ENCODE peak calls at places on chromosomes 1 and 21, in ten cellular contexts. One of them, this sample, is unnamed.

GRCh38 chr1:172342584-172343245 is 77.8 kb upstream of the C1orf105 start:
- DNase-seq in psoas muscle: no peak
- DNase-seq in fibroblast of lung: no peak
- DNase-seq in thoracic aorta: no peak
- DNase-seq in esophagus squamous epithelium: no peak
- DNase-seq in tibial nerve: no peak
- DNase-seq in Peyer's patch: no peak
- DNase-seq in CD8-positive, alpha-beta T cell: no peak
- DNase-seq in PC-9: no peak
- DNase-seq in left ventricle myocardium inferior: no peak
- DNase-seq in this sample: peak; percentile 65

GRCh38 chr1:119006406-119007279 is 18.5 kb upstream of the TBX15 start:
- DNase-seq in Peyer's patch: no peak
- DNase-seq in tibial nerve: no peak
- DNase-seq in thoracic aorta: no peak
- DNase-seq in psoas muscle: no peak
- DNase-seq in PC-9: no peak
- DNase-seq in left ventricle myocardium inferior: no peak
- DNase-seq in fibroblast of lung: no peak
- DNase-seq in CD8-positive, alpha-beta T cell: no peak
- DNase-seq in esophagus squamous epithelium: no peak
- DNase-seq in this sample: no peak

GRCh38 chr1:208895171-208895570 is 651.0 kb upstream of the PLXNA2 start:
- DNase-seq in CD8-positive, alpha-beta T cell: no peak
- DNase-seq in fibroblast of lung: no peak
- DNase-seq in Peyer's patch: no peak
- DNase-seq in PC-9: no peak
- DNase-seq in tibial nerve: no peak
- DNase-seq in left ventricle myocardium inferior: no peak
- DNase-seq in psoas muscle: no peak
- DNase-seq in esophagus squamous epithelium: no peak
- DNase-seq in thoracic aorta: no peak
- DNase-seq in this sample: no peak

GRCh38 chr21:45514311-45515021 is 27.8 kb downstream of the SLC19A1 start:
- DNase-seq in esophagus squamous epithelium: no peak
- DNase-seq in tibial nerve: no peak
- DNase-seq in psoas muscle: peak; percentile 8
- DNase-seq in Peyer's patch: peak; percentile 26
- DNase-seq in left ventricle myocardium inferior: peak; percentile 11
- DNase-seq in thoracic aorta: no peak
- DNase-seq in CD8-positive, alpha-beta T cell: no peak
- DNase-seq in PC-9: no peak
- DNase-seq in fibroblast of lung: no peak
- DNase-seq in this sample: no peak

GRCh38 chr1:32947669-32948068 is 16.9 kb downstream of the RNF19B start:
- DNase-seq in esophagus squamous epithelium: no peak
- DNase-seq in Peyer's patch: no peak
- DNase-seq in left ventricle myocardium inferior: no peak
- DNase-seq in CD8-positive, alpha-beta T cell: no peak
- DNase-seq in thoracic aorta: no peak
- DNase-seq in PC-9: no peak
- DNase-seq in psoas muscle: no peak
- DNase-seq in fibroblast of lung: no peak
- DNase-seq in tibial nerve: no peak
- DNase-seq in this sample: no peak

GRCh38 chr1:203165800-203166161 is 9.8 kb downstream of the MYBPH start:
- DNase-seq in Peyer's patch: no peak
- DNase-seq in tibial nerve: no peak
- DNase-seq in esophagus squamous epithelium: no peak
- DNase-seq in left ventricle myocardium inferior: no peak
- DNase-seq in thoracic aorta: no peak
- DNase-seq in PC-9: no peak
- DNase-seq in fibroblast of lung: no peak
- DNase-seq in psoas muscle: no peak
- DNase-seq in CD8-positive, alpha-beta T cell: no peak
- DNase-seq in this sample: no peak

GRCh38 chr1:120179420-120180348 is 3.4 kb upstream of the SEC22B start:
- DNase-seq in PC-9: peak; percentile 35
- DNase-seq in tibial nerve: no peak
- DNase-seq in psoas muscle: no peak
- DNase-seq in fibroblast of lung: peak; percentile 93
- DNase-seq in CD8-positive, alpha-beta T cell: no peak
- DNase-seq in left ventricle myocardium inferior: no peak
- DNase-seq in esophagus squamous epithelium: no peak
- DNase-seq in Peyer's patch: no peak
- DNase-seq in thoracic aorta: no peak
- DNase-seq in this sample: no peak

GRCh38 chr1:8342325-8342724 is 24.4 kb downstream of the SLC45A1 start:
- DNase-seq in tibial nerve: no peak
- DNase-seq in thoracic aorta: no peak
- DNase-seq in psoas muscle: no peak
- DNase-seq in esophagus squamous epithelium: no peak
- DNase-seq in fibroblast of lung: peak; percentile 82
- DNase-seq in left ventricle myocardium inferior: no peak
- DNase-seq in Peyer's patch: no peak
- DNase-seq in CD8-positive, alpha-beta T cell: no peak
- DNase-seq in PC-9: no peak
- DNase-seq in this sample: no peak

GRCh38 chr1:229121845-229122436 is 149.0 kb upstream of the RAB4A start:
- DNase-seq in PC-9: no peak
- DNase-seq in fibroblast of lung: no peak
- DNase-seq in thoracic aorta: no peak
- DNase-seq in Peyer's patch: no peak
- DNase-seq in tibial nerve: no peak
- DNase-seq in psoas muscle: no peak
- DNase-seq in esophagus squamous epithelium: no peak
- DNase-seq in left ventricle myocardium inferior: no peak
- DNase-seq in CD8-positive, alpha-beta T cell: no peak
- DNase-seq in this sample: no peak

DNA sequence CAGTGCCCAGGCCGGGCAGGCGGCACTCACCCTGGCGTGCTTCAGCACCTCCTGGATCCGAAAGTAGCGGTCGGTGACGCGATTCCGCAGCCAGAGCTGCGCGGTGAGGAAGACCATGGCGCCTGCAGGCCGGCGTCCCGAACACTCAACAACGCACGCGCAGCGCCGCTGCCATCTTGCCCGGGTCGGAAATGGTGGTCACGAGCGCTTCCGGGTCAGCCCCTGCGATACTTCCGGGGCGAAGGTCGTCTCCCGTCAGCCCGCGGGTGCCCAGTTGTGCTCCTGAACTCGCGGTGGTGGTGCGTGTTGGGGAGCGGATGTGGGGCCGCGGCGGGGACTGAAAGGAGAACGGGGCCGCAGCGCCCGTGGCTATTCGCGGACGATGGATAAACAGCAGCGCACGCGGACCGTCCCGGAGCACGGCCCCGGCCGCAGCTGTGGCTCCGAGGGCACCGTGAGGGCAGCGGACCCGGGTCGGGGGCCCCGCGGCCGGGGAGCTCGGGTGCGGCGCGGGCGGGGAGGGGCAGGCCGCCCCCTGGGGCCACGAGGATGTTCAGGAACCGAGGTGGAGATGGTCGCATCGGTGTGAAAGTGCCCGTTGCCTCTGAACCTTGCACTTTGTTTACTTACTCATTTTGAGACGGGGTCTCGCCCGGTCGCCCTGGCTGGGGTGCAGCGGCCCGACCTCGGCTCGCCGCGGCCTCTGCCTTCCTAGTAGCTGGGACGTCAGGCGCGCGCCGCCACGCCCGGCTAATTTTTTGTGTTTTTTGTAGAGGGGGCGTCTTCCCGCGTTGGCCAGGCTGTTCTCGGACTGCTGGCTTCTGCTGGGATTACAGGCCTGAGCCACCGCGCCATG is at the start of gene MRPL20:
- DNase-seq in left ventricle myocardium inferior: peak; percentile 95
- DNase-seq in esophagus squamous epithelium: peak; percentile 71
- DNase-seq in fibroblast of lung: peak; percentile 88
- DNase-seq in psoas muscle: peak; percentile 96
- DNase-seq in PC-9: peak; percentile 78
- DNase-seq in Peyer's patch: peak; percentile 98
- DNase-seq in thoracic aorta: peak; percentile 79
- DNase-seq in CD8-positive, alpha-beta T cell: peak; percentile 94
- DNase-seq in tibial nerve: peak; percentile 88
- DNase-seq in this sample: peak; percentile 94
- TF ChIP-seq CTCF in left ventricle myocardium inferior: no peak
- TF ChIP-seq CTCF in esophagus squamous epithelium: peak; percentile 34
- TF ChIP-seq CTCF in fibroblast of lung: no peak
- TF ChIP-seq CTCF in psoas muscle: no peak
- TF ChIP-seq CTCF in PC-9: no peak
- TF ChIP-seq CTCF in Peyer's patch: no peak
- TF ChIP-seq CTCF in thoracic aorta: no peak
- TF ChIP-seq CTCF in CD8-positive, alpha-beta T cell: no peak
- TF ChIP-seq CTCF in tibial nerve: no peak
- TF ChIP-seq CTCF in this sample: no peak

GRCh38 chr1:182301026-182301436 is 90.6 kb downstream of the GLUL start:
- DNase-seq in tibial nerve: no peak
- DNase-seq in thoracic aorta: no peak
- DNase-seq in psoas muscle: no peak
- DNase-seq in PC-9: no peak
- DNase-seq in esophagus squamous epithelium: no peak
- DNase-seq in Peyer's patch: no peak
- DNase-seq in fibroblast of lung: no peak
- DNase-seq in left ventricle myocardium inferior: no peak
- DNase-seq in CD8-positive, alpha-beta T cell: no peak
- DNase-seq in this sample: no peak
- H3K4me3 ChIP-seq in tibial nerve: no peak overlapping the region
- H3K4me3 ChIP-seq in thoracic aorta: no peak overlapping the region
- H3K4me3 ChIP-seq in psoas muscle: no peak overlapping the region
- H3K4me3 ChIP-seq in PC-9: no peak overlapping the region
- H3K4me3 ChIP-seq in esophagus squamous epithelium: no peak overlapping the region
- H3K4me3 ChIP-seq in Peyer's patch: no peak overlapping the region
- H3K4me3 ChIP-seq in fibroblast of lung: no peak overlapping the region
- H3K4me3 ChIP-seq in left ventricle myocardium inferior: no peak overlapping the region
- H3K4me3 ChIP-seq in CD8-positive, alpha-beta T cell: no peak overlapping the region
- H3K4me3 ChIP-seq in this sample: no peak overlapping the region

DNA sequence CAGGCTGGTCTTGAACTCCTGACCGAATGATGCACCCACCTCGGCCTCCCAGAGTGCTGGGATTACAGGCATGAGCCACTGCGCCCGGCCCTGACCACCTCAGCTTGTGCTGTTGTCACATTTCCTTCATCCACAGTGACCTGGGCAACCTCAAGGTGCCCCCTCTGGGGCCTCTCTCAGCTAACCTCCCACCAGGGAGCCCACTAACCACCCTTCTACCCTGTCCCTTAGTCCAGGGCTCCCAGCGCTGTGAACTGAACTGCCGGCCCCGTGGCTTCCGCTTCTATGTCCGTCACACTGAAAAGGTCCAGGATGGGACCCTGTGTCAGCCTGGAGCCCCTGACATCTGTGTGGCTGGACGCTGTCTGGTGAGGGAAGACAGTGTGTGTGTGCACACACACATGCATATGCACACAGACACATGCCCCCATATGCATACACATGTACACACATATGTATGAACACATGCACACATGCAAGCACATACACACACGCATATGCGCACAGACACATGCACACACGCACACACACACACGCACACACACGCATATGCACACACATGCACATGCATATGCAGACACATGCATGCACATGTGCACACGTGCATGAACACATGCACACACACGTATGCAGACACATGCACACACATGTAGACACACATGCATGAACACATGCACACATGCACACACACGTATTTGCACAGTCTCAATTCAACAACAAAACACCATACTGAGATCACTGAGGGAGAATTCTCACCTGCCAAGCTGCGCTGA is 6.2 kb downstream of the ADAMTSL4 start:
- DNase-seq in left ventricle myocardium inferior: no peak
- DNase-seq in tibial nerve: no peak
- DNase-seq in Peyer's patch: no peak
- DNase-seq in fibroblast of lung: no peak
- DNase-seq in thoracic aorta: no peak
- DNase-seq in psoas muscle: no peak
- DNase-seq in esophagus squamous epithelium: no peak
- DNase-seq in CD8-positive, alpha-beta T cell: no peak
- DNase-seq in PC-9: no peak
- DNase-seq in this sample: no peak
- H3K36me3 ChIP-seq in left ventricle myocardium inferior: peaks cover 23% of the 10 kb centered on the region
- H3K36me3 ChIP-seq in tibial nerve: no peaks in the 10 kb centered on the region
- H3K36me3 ChIP-seq in Peyer's patch: no peaks in the 10 kb centered on the region
- H3K36me3 ChIP-seq in fibroblast of lung: peaks cover 13% of the 10 kb centered on the region
- H3K36me3 ChIP-seq in thoracic aorta: peaks cover 4% of the 10 kb centered on the region
- H3K36me3 ChIP-seq in psoas muscle: no peaks in the 10 kb centered on the region
- H3K36me3 ChIP-seq in esophagus squamous epithelium: no peaks in the 10 kb centered on the region
- H3K36me3 ChIP-seq in CD8-positive, alpha-beta T cell: no peaks in the 10 kb centered on the region
- H3K36me3 ChIP-seq in PC-9: no peaks in the 10 kb centered on the region
- H3K36me3 ChIP-seq in this sample: no peaks in the 10 kb centered on the region

GRCh38 chr1:94317790-94318188 is 80.4 kb upstream of the ARHGAP29 start:
- DNase-seq in PC-9: no peak
- DNase-seq in psoas muscle: no peak
- DNase-seq in fibroblast of lung: no peak
- DNase-seq in esophagus squamous epithelium: no peak
- DNase-seq in left ventricle myocardium inferior: no peak
- DNase-seq in tibial nerve: no peak
- DNase-seq in Peyer's patch: no peak
- DNase-seq in CD8-positive, alpha-beta T cell: no peak
- DNase-seq in thoracic aorta: no peak
- DNase-seq in this sample: no peak

GRCh38 chr1:94316183-94316582 is 78.8 kb upstream of the ARHGAP29 start:
- DNase-seq in Peyer's patch: no peak
- DNase-seq in CD8-positive, alpha-beta T cell: no peak
- DNase-seq in PC-9: no peak
- DNase-seq in esophagus squamous epithelium: no peak
- DNase-seq in fibroblast of lung: no peak
- DNase-seq in tibial nerve: no peak
- DNase-seq in left ventricle myocardium inferior: no peak
- DNase-seq in psoas muscle: no peak
- DNase-seq in thoracic aorta: no peak
- DNase-seq in this sample: no peak

GRCh38 chr1:94316836-94317789 is 79.7 kb upstream of the ARHGAP29 start:
- DNase-seq in PC-9: no peak
- DNase-seq in fibroblast of lung: no peak
- DNase-seq in thoracic aorta: no peak
- DNase-seq in Peyer's patch: no peak
- DNase-seq in psoas muscle: no peak
- DNase-seq in tibial nerve: no peak
- DNase-seq in left ventricle myocardium inferior: no peak
- DNase-seq in esophagus squamous epithelium: no peak
- DNase-seq in CD8-positive, alpha-beta T cell: no peak
- DNase-seq in this sample: no peak

GRCh38 chr1:94314222-94314858 is 77.0 kb upstream of the ARHGAP29 start:
- DNase-seq in psoas muscle: no peak
- DNase-seq in PC-9: no peak
- DNase-seq in esophagus squamous epithelium: no peak
- DNase-seq in Peyer's patch: no peak
- DNase-seq in CD8-positive, alpha-beta T cell: no peak
- DNase-seq in tibial nerve: no peak
- DNase-seq in thoracic aorta: no peak
- DNase-seq in left ventricle myocardium inferior: no peak
- DNase-seq in fibroblast of lung: no peak
- DNase-seq in this sample: no peak

DNA sequence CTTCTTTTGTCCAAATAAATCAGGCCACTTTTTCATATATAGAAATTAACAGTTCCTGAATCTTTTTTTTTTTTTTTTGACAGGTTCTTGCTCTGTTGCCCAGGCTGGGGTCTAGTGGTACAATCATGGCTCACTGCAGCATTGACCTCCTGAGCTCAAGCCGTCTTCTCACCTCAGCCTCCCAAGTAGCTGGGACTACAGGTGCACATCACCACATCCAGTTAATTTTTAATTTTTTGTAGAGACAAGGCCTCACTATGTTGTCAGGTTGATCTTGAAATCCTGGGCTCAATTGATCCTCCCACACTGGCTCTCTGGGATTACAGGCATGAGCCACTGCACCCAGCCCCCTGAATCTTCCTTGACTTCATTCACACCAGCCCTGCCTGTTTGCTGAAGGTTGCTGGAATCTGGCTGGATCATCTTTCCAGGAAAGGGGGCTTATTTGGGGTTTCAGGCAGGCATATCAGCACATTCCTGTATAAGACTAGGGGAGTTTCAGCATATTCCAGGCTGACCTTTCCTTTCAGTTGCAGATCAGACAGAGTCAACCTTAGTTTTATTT is 78.2 kb upstream of the ARHGAP29 start:
- DNase-seq in tibial nerve: no peak
- DNase-seq in esophagus squamous epithelium: no peak
- DNase-seq in CD8-positive, alpha-beta T cell: no peak
- DNase-seq in psoas muscle: no peak
- DNase-seq in left ventricle myocardium inferior: no peak
- DNase-seq in fibroblast of lung: no peak
- DNase-seq in Peyer's patch: no peak
- DNase-seq in PC-9: no peak
- DNase-seq in thoracic aorta: no peak
- DNase-seq in this sample: no peak
- TF ChIP-seq CTCF in tibial nerve: no peak
- TF ChIP-seq CTCF in esophagus squamous epithelium: no peak
- TF ChIP-seq CTCF in CD8-positive, alpha-beta T cell: no peak
- TF ChIP-seq CTCF in psoas muscle: no peak
- TF ChIP-seq CTCF in left ventricle myocardium inferior: no peak
- TF ChIP-seq CTCF in fibroblast of lung: no peak
- TF ChIP-seq CTCF in Peyer's patch: no peak
- TF ChIP-seq CTCF in PC-9: no peak
- TF ChIP-seq CTCF in thoracic aorta: no peak
- TF ChIP-seq CTCF in this sample: no peak

This sample was measured in GM06990.